ENCODE peak calls at places on chromosomes 16 and 17, in five cellular contexts. A, Z, N, J and T are unnamed samples.

GRCh38 chr16:3086596-3087242 is 12.4 kb downstream of the ZSCAN10 start:
- DNase-seq in N (no peak), Z (no peak), J (no peak), A (peak; percentile 49), T (no peak)

GRCh38 chr17:55845385-55845784 is 94.5 kb downstream of the PCTP start:
- DNase-seq in A (peak; percentile 70), Z (no peak), N (peak; percentile 13), J (peak; percentile 27), T (peak; percentile 24)

GRCh38 chr17:67629963-67630320 is 87.8 kb upstream of the NOL11 start:
- DNase-seq in A (no peak), J (peak; percentile 68), N (peak; percentile 56), Z (no peak), T (peak; percentile 60)

GRCh38 chr16:48958681-48959080 is 323.0 kb downstream of the CBLN1 start:
- DNase-seq in N (no peak), A (no peak), J (no peak), Z (no peak), T (peak; percentile 12)

GRCh38 chr17:4130715-4131114 is 12.1 kb downstream of the ZZEF1 start:
- DNase-seq in J (no peak), N (no peak), A (no peak), Z (no peak), T (peak; percentile 50)

GRCh38 chr17:79019631-79020584 is 4.1 kb upstream of the C1QTNF1 start:
- DNase-seq in Z (peak; percentile 5), N (peak; percentile 82), A (peak; percentile 81), J (peak; percentile 68), T (peak; percentile 89)

GRCh38 chr16:79008869-79009179 is 591.7 kb downstream of the MAF start:
- DNase-seq in N (no peak), Z (no peak), J (no peak), A (no peak), T (no peak)

GRCh38 chr16:55965099-55965498 is 89.9 kb upstream of the CES5A start:
- DNase-seq in A (no peak), N (no peak), J (no peak), Z (no peak), T (no peak)

GRCh38 chr16:17578921-17579876 is 108.4 kb upstream of the XYLT1 start:
- DNase-seq in A (no peak), J (peak; percentile 31), N (peak; percentile 50), Z (peak; percentile 7), T (peak; percentile 86)

GRCh38 chr17:37752482-37752881 is 7.6 kb upstream of the HNF1B start:
- DNase-seq in J (no peak), A (no peak), Z (no peak), N (peak; percentile 85), T (no peak)

GRCh38 chr16:68902376-68903345 is 59.3 kb downstream of the TANGO6 start:
- DNase-seq in J (peak; percentile 42), N (peak; percentile 68), Z (no peak), A (no peak), T (peak; percentile 62)

GRCh38 chr16:76577003-76577402 is 299.8 kb downstream of the CNTNAP4 start:
- DNase-seq in A (no peak), J (no peak), N (no peak), Z (no peak), T (no peak)

GRCh38 chr17:79252886-79253285 is 178.3 kb downstream of the ENGASE start:
- DNase-seq in N (no peak), Z (no peak), J (no peak), A (no peak), T (no peak)